ENCODE peak calls at places on chromosome 13, in six cellular contexts. X is anterior cingulate cortex, V is fibroblast of mammary gland, S is AG04450, O is aorta, U is mesothelial cell of epicardium. G is an unnamed sample.

GRCh38 chr13:110815471-110816204 is 99.2 kb downstream of the ANKRD10 start:
- DNase-seq in V (no peak), U (no peak), O (no peak), X (no peak), S (no peak), G (no peak)

GRCh38 chr13:29946093-29946492 is 95.7 kb upstream of the UBL3 start:
- DNase-seq in S (no peak), X (no peak), U (no peak), O (no peak), V (no peak), G (no peak)

GRCh38 chr13:98869408-98870090 is 108.3 kb downstream of the DOCK9 start:
- DNase-seq in X (no peak), O (no peak), S (no peak), U (no peak), V (peak; percentile 38), G (no peak)

GRCh38 chr13:113820813-113821651 is 42.8 kb downstream of the GAS6 start:
- DNase-seq in V (peak; percentile 99), S (peak; percentile 97), X (peak; percentile 69), U (no peak), O (peak; percentile 80), G (peak; percentile 78)

GRCh38 chr13:48660356-48661076 is 6.8 kb downstream of the CYSLTR2 start:
- DNase-seq in X (peak; percentile 0), O (no peak), U (no peak), V (no peak), S (no peak), G (no peak)

GRCh38 chr13:21833921-21834320 is 163.0 kb downstream of the FGF9 start:
- DNase-seq in O (no peak), V (no peak), X (no peak), S (no peak), U (no peak), G (no peak)

GRCh38 chr13:85567909-85568308 is 231.3 kb downstream of the SLITRK6 start:
- DNase-seq in O (no peak), S (no peak), X (no peak), U (no peak), V (no peak), G (no peak)

GRCh38 chr13:38763446-38764381 is 76.8 kb downstream of the FREM2 start:
- DNase-seq in O (no peak), X (peak; percentile 9), U (no peak), V (peak; percentile 43), S (no peak), G (peak; percentile 6)

GRCh38 chr13:51825165-51825592 is 19.8 kb downstream of the TMEM272 start:
- DNase-seq in X (no peak), V (peak; percentile 30), U (no peak), S (no peak), O (no peak), G (no peak)

GRCh38 chr13:93025984-93026383 is 200.6 kb upstream of the GPC6 start:
- DNase-seq in X (no peak), S (no peak), U (no peak), O (no peak), V (no peak), G (no peak)

GRCh38 chr13:25171517-25172302 is at the start of gene AMER2:
- DNase-seq in X (peak; percentile 83), V (peak; percentile 11), U (peak; percentile 71), S (no peak), O (no peak), G (no peak)

GRCh38 chr13:91962946-91963345 is 564.5 kb downstream of the GPC5 start:
- DNase-seq in O (no peak), V (no peak), U (no peak), S (no peak), X (no peak), G (no peak)

GRCh38 chr13:49098198-49098597 is 121.9 kb upstream of the MLNR start:
- DNase-seq in X (no peak), V (peak; percentile 98), S (peak; percentile 83), U (no peak), O (no peak), G (peak; percentile 97)

GRCh38 chr13:24605923-24606372 is 74.3 kb upstream of the ATP12A start:
- DNase-seq in V (peak; percentile 51), X (no peak), S (no peak), U (no peak), O (no peak), G (no peak)

GRCh38 chr13:25301347-25302113 is at the start of gene NUP58:
- DNase-seq in U (peak; percentile 73), X (peak; percentile 95), O (peak; percentile 98), S (peak; percentile 87), V (peak; percentile 94), G (peak; percentile 80)

GRCh38 chr13:99908129-99908805 is 63.3 kb downstream of the ZIC5 start:
- DNase-seq in O (no peak), S (no peak), V (no peak), X (no peak), U (no peak), G (no peak)

GRCh38 chr13:29844441-29844840 is 6.0 kb downstream of the UBL3 start:
- DNase-seq in O (no peak), U (no peak), X (no peak), V (no peak), S (no peak), G (no peak)

GRCh38 chr13:63110431-63110830 is 1694.8 kb upstream of the PCDH20 start:
- DNase-seq in X (no peak), O (no peak), U (no peak), V (no peak), S (no peak), G (no peak)

GRCh38 chr13:87661471-87661870 is 9.7 kb upstream of the SLITRK5 start:
- DNase-seq in V (peak; percentile 9), O (no peak), U (no peak), X (no peak), S (no peak), G (peak; percentile 71)

GRCh38 chr13:40191186-40191980 is 475.1 kb downstream of the FOXO1 start:
- DNase-seq in X (peak; percentile 33), S (no peak), O (no peak), U (no peak), V (no peak), G (no peak)

GRCh38 chr13:32887617-32888016 is 128.6 kb upstream of the KL start:
- DNase-seq in V (no peak), U (no peak), X (no peak), O (no peak), S (no peak), G (no peak)

GRCh38 chr13:59444210-59444857 is 719.4 kb downstream of the DIAPH3 start:
- DNase-seq in O (no peak), X (no peak), U (no peak), V (no peak), S (no peak), G (no peak)

GRCh38 chr13:48853381-48854102 is 122.2 kb upstream of the FNDC3A start:
- DNase-seq in V (peak; percentile 61), S (no peak), U (no peak), X (no peak), O (no peak), G (peak; percentile 40)

GRCh38 chr13:31012285-31013024 is 80.0 kb downstream of the TEX26 start:
- DNase-seq in X (no peak), O (no peak), S (no peak), V (peak; percentile 47), U (no peak), G (no peak)